ENCODE peak calls at places on chromosomes 7 and 10, in seven cellular contexts. One of them, this sample, is unnamed.

GRCh38 chr10:92146072-92146471 is 144.8 kb downstream of the CPEB3 start:
- DNase-seq in right lobe of liver: no peak
- DNase-seq in foreskin fibroblast: no peak
- DNase-seq in heart right ventricle: no peak
- DNase-seq in AG04450: no peak
- DNase-seq in upper lobe of right lung: no peak
- DNase-seq in HCT116: no peak
- DNase-seq in this sample: no peak

GRCh38 chr10:127757033-127757432 is 20.0 kb downstream of the FOXI2 start:
- DNase-seq in right lobe of liver: no peak
- DNase-seq in foreskin fibroblast: no peak
- DNase-seq in heart right ventricle: no peak
- DNase-seq in AG04450: no peak
- DNase-seq in upper lobe of right lung: no peak
- DNase-seq in HCT116: peak
- DNase-seq in this sample: no peak

GRCh38 chr7:137074386-137075030 is 206.1 kb downstream of the CHRM2 start:
- DNase-seq in right lobe of liver: no peak
- DNase-seq in foreskin fibroblast: peak
- DNase-seq in heart right ventricle: no peak
- DNase-seq in AG04450: peak
- DNase-seq in upper lobe of right lung: no peak
- DNase-seq in HCT116: no peak
- DNase-seq in this sample: no peak

GRCh38 chr10:78566216-78567135 is 502.3 kb upstream of the ZMIZ1 start:
- DNase-seq in right lobe of liver: no peak
- DNase-seq in foreskin fibroblast: no peak
- DNase-seq in heart right ventricle: no peak
- DNase-seq in AG04450: no peak
- DNase-seq in upper lobe of right lung: no peak
- DNase-seq in HCT116: no peak
- DNase-seq in this sample: no peak

GRCh38 chr10:118568327-118568848 is 27.1 kb downstream of the PRLHR start:
- DNase-seq in right lobe of liver: no peak
- DNase-seq in foreskin fibroblast: peak
- DNase-seq in heart right ventricle: peak
- DNase-seq in AG04450: peak
- DNase-seq in upper lobe of right lung: no peak
- DNase-seq in HCT116: peak
- DNase-seq in this sample: no peak

GRCh38 chr10:69123306-69123746 is 652 bp upstream of the VPS26A start:
- DNase-seq in right lobe of liver: no peak
- DNase-seq in foreskin fibroblast: peak
- DNase-seq in heart right ventricle: no peak
- DNase-seq in AG04450: peak
- DNase-seq in upper lobe of right lung: no peak
- DNase-seq in HCT116: peak
- DNase-seq in this sample: no peak

GRCh38 chr7:95213809-95214492 is 110.4 kb downstream of the PON1 start:
- DNase-seq in right lobe of liver: no peak
- DNase-seq in foreskin fibroblast: peak
- DNase-seq in heart right ventricle: peak
- DNase-seq in AG04450: no peak
- DNase-seq in upper lobe of right lung: no peak
- DNase-seq in HCT116: no peak
- DNase-seq in this sample: no peak

GRCh38 chr7:127782550-127783266 is 130.7 kb downstream of the SND1 start:
- DNase-seq in right lobe of liver: no peak
- DNase-seq in foreskin fibroblast: peak
- DNase-seq in heart right ventricle: no peak
- DNase-seq in AG04450: no peak
- DNase-seq in upper lobe of right lung: no peak
- DNase-seq in HCT116: no peak
- DNase-seq in this sample: no peak

GRCh38 chr10:68301790-68302502 is 29.9 kb upstream of the HNRNPH3 start:
- DNase-seq in right lobe of liver: no peak
- DNase-seq in foreskin fibroblast: peak
- DNase-seq in heart right ventricle: no peak
- DNase-seq in AG04450: peak
- DNase-seq in upper lobe of right lung: no peak
- DNase-seq in HCT116: peak
- DNase-seq in this sample: no peak

GRCh38 chr7:75931676-75932075 is 16.7 kb downstream of the POR start:
- DNase-seq in right lobe of liver: no peak
- DNase-seq in foreskin fibroblast: no peak
- DNase-seq in heart right ventricle: no peak
- DNase-seq in AG04450: no peak
- DNase-seq in upper lobe of right lung: no peak
- DNase-seq in HCT116: no peak
- DNase-seq in this sample: no peak

GRCh38 chr10:74542077-74542476 is 284.3 kb upstream of the KAT6B start:
- DNase-seq in right lobe of liver: no peak
- DNase-seq in foreskin fibroblast: peak
- DNase-seq in heart right ventricle: no peak
- DNase-seq in AG04450: peak
- DNase-seq in upper lobe of right lung: no peak
- DNase-seq in HCT116: no peak
- DNase-seq in this sample: no peak

GRCh38 chr10:129509155-129509554 is 42.1 kb downstream of the MGMT start:
- DNase-seq in right lobe of liver: no peak
- DNase-seq in foreskin fibroblast: no peak
- DNase-seq in heart right ventricle: no peak
- DNase-seq in AG04450: no peak
- DNase-seq in upper lobe of right lung: no peak
- DNase-seq in HCT116: no peak
- DNase-seq in this sample: no peak

GRCh38 chr7:82677493-82677892 is 233.9 kb upstream of the CACNA2D1 start:
- DNase-seq in right lobe of liver: no peak
- DNase-seq in foreskin fibroblast: peak
- DNase-seq in heart right ventricle: no peak
- DNase-seq in AG04450: no peak
- DNase-seq in upper lobe of right lung: no peak
- DNase-seq in HCT116: no peak
- DNase-seq in this sample: no peak

GRCh38 chr10:106525871-106526270 is 638.6 kb downstream of the SORCS1 start:
- DNase-seq in right lobe of liver: no peak
- DNase-seq in foreskin fibroblast: no peak
- DNase-seq in heart right ventricle: no peak
- DNase-seq in AG04450: no peak
- DNase-seq in upper lobe of right lung: no peak
- DNase-seq in HCT116: no peak
- DNase-seq in this sample: no peak

GRCh38 chr10:50990568-50991495 is 83.5 kb upstream of the PRKG1 start:
- DNase-seq in right lobe of liver: no peak
- DNase-seq in foreskin fibroblast: peak
- DNase-seq in heart right ventricle: peak
- DNase-seq in AG04450: peak
- DNase-seq in upper lobe of right lung: peak
- DNase-seq in HCT116: peak
- DNase-seq in this sample: no peak

GRCh38 chr10:89301721-89302445 is at the start of gene IFIT2:
- DNase-seq in right lobe of liver: no peak
- DNase-seq in foreskin fibroblast: peak
- DNase-seq in heart right ventricle: peak
- DNase-seq in AG04450: peak
- DNase-seq in upper lobe of right lung: no peak
- DNase-seq in HCT116: no peak
- DNase-seq in this sample: no peak

GRCh38 chr10:120076966-120077706 is 184.6 kb downstream of the SEC23IP start:
- DNase-seq in right lobe of liver: no peak
- DNase-seq in foreskin fibroblast: no peak
- DNase-seq in heart right ventricle: no peak
- DNase-seq in AG04450: no peak
- DNase-seq in upper lobe of right lung: no peak
- DNase-seq in HCT116: no peak
- DNase-seq in this sample: no peak

GRCh38 chr10:125911990-125912389 is 15.6 kb downstream of the FANK1 start:
- DNase-seq in right lobe of liver: no peak
- DNase-seq in foreskin fibroblast: no peak
- DNase-seq in heart right ventricle: no peak
- DNase-seq in AG04450: no peak
- DNase-seq in upper lobe of right lung: no peak
- DNase-seq in HCT116: no peak
- DNase-seq in this sample: no peak

GRCh38 chr7:130286881-130287280 is 6.1 kb upstream of the CPA4 start:
- DNase-seq in right lobe of liver: no peak
- DNase-seq in foreskin fibroblast: no peak
- DNase-seq in heart right ventricle: no peak
- DNase-seq in AG04450: no peak
- DNase-seq in upper lobe of right lung: no peak
- DNase-seq in HCT116: no peak
- DNase-seq in this sample: no peak

DNA sequence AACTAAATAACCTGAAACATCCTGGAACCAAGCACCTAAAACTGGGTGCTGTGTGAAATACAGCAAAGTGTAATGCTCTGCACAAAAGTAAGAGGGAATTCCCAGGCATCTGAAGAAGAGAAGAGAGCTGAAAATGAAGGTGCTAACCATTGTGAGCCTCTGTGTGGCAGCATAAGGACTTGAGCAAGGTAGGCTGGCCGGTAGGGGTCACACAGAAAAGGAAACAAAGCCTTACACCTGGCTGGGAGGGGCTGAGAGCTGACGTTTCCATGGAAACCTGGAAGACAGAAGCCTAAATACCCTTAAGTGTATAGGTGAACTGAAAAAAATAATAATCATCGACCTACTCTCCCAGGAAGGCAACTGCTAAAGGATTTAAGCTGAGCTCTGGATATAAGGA is 48.6 kb downstream of the CUL1 start:
- DNase-seq in right lobe of liver: no peak
- DNase-seq in foreskin fibroblast: no peak
- DNase-seq in heart right ventricle: no peak
- DNase-seq in AG04450: no peak
- DNase-seq in upper lobe of right lung: no peak
- DNase-seq in HCT116: no peak
- DNase-seq in this sample: no peak
- TF ChIP-seq CTCF in right lobe of liver: no peak
- TF ChIP-seq CTCF in foreskin fibroblast: no peak
- TF ChIP-seq CTCF in heart right ventricle: no peak
- TF ChIP-seq CTCF in AG04450: no peak
- TF ChIP-seq CTCF in upper lobe of right lung: no peak
- TF ChIP-seq CTCF in HCT116: no peak
- TF ChIP-seq CTCF in this sample: no peak

GRCh38 chr7:28362812-28363211 is 49.5 kb upstream of the CREB5 start:
- DNase-seq in right lobe of liver: no peak
- DNase-seq in foreskin fibroblast: no peak
- DNase-seq in heart right ventricle: no peak
- DNase-seq in AG04450: no peak
- DNase-seq in upper lobe of right lung: no peak
- DNase-seq in HCT116: no peak
- DNase-seq in this sample: no peak
- TF ChIP-seq CTCF in right lobe of liver: peak
- TF ChIP-seq CTCF in foreskin fibroblast: no peak
- TF ChIP-seq CTCF in heart right ventricle: no peak
- TF ChIP-seq CTCF in AG04450: peak
- TF ChIP-seq CTCF in upper lobe of right lung: peak
- TF ChIP-seq CTCF in HCT116: peak
- TF ChIP-seq CTCF in this sample: peak

GRCh38 chr10:48525113-48525512 is 79.8 kb downstream of the ARHGAP22 start:
- DNase-seq in right lobe of liver: no peak
- DNase-seq in foreskin fibroblast: no peak
- DNase-seq in heart right ventricle: no peak
- DNase-seq in AG04450: no peak
- DNase-seq in upper lobe of right lung: no peak
- DNase-seq in HCT116: no peak
- DNase-seq in this sample: no peak

GRCh38 chr10:48522011-48522765 is 82.7 kb downstream of the ARHGAP22 start:
- DNase-seq in right lobe of liver: no peak
- DNase-seq in foreskin fibroblast: no peak
- DNase-seq in heart right ventricle: no peak
- DNase-seq in AG04450: no peak
- DNase-seq in upper lobe of right lung: no peak
- DNase-seq in HCT116: no peak
- DNase-seq in this sample: no peak

GRCh38 chr10:48525956-48526355 is 78.9 kb downstream of the ARHGAP22 start:
- DNase-seq in right lobe of liver: no peak
- DNase-seq in foreskin fibroblast: no peak
- DNase-seq in heart right ventricle: no peak
- DNase-seq in AG04450: no peak
- DNase-seq in upper lobe of right lung: no peak
- DNase-seq in HCT116: no peak
- DNase-seq in this sample: no peak

GRCh38 chr10:48523212-48523819 is 81.6 kb downstream of the ARHGAP22 start:
- DNase-seq in right lobe of liver: peak
- DNase-seq in foreskin fibroblast: peak
- DNase-seq in heart right ventricle: peak
- DNase-seq in AG04450: peak
- DNase-seq in upper lobe of right lung: no peak
- DNase-seq in HCT116: peak
- DNase-seq in this sample: no peak

GRCh38 chr10:48523820-48524758 is 80.8 kb downstream of the ARHGAP22 start:
- DNase-seq in right lobe of liver: no peak
- DNase-seq in foreskin fibroblast: peak
- DNase-seq in heart right ventricle: no peak
- DNase-seq in AG04450: no peak
- DNase-seq in upper lobe of right lung: no peak
- DNase-seq in HCT116: no peak
- DNase-seq in this sample: no peak
- TF ChIP-seq CTCF in right lobe of liver: peak
- TF ChIP-seq CTCF in foreskin fibroblast: peak
- TF ChIP-seq CTCF in heart right ventricle: peak
- TF ChIP-seq CTCF in AG04450: peak
- TF ChIP-seq CTCF in upper lobe of right lung: peak
- TF ChIP-seq CTCF in HCT116: peak
- TF ChIP-seq CTCF in this sample: peak

DNA sequence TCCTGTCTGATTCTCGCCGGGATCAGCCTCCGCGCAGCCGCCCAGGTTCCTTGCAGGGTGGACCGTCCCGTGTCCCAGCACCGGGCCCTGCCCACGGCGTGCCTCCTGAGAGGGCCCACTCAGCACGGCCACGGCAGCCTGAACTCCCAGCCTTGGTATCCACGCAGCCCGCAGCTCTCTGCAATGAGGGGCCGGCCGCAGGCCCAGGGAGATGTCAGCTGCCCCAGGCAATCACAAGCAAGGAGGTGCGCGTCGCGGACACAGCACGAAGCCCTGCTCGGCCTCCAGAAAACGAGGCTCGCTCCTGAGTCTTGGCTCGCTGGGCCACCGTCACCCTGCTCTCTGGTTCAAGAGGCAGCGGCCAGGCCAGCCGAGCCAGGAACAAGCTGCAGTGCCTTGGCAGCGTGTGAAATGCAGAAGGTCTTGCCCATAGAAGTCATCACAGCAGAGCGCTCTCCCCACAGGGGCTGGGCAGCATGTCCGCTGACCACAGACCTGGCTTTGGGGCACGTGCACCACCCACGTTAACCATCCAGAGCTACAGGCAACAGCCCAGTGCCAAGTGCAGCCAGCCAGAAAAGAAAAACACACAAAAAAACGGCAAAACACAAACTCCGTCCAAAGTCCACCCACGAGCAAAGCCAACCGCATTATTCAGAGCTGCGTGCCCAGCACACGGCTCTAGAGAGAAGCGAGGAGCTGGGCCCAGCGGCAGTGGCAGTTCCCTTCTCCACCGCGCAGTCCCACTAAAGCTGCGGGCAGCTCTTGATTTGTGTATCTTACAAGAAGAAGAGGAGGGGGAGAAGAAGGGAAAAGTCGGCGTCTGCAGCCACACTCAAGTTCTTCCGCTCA is 13.9 kb downstream of the GPER1 start:
- DNase-seq in right lobe of liver: peak
- DNase-seq in foreskin fibroblast: no peak
- DNase-seq in heart right ventricle: no peak
- DNase-seq in AG04450: no peak
- DNase-seq in upper lobe of right lung: no peak
- DNase-seq in HCT116: no peak
- DNase-seq in this sample: no peak
- TF ChIP-seq CTCF in right lobe of liver: no peak
- TF ChIP-seq CTCF in foreskin fibroblast: no peak
- TF ChIP-seq CTCF in heart right ventricle: no peak
- TF ChIP-seq CTCF in AG04450: no peak
- TF ChIP-seq CTCF in upper lobe of right lung: no peak
- TF ChIP-seq CTCF in HCT116: no peak
- TF ChIP-seq CTCF in this sample: no peak

GRCh38 chr7:155296788-155297516 is 726 bp upstream of the INSIG1 start:
- DNase-seq in right lobe of liver: peak
- DNase-seq in foreskin fibroblast: peak
- DNase-seq in heart right ventricle: peak
- DNase-seq in AG04450: peak
- DNase-seq in upper lobe of right lung: peak
- DNase-seq in HCT116: no peak
- DNase-seq in this sample: no peak
- TF ChIP-seq CTCF in right lobe of liver: peak
- TF ChIP-seq CTCF in foreskin fibroblast: peak
- TF ChIP-seq CTCF in heart right ventricle: peak
- TF ChIP-seq CTCF in AG04450: peak
- TF ChIP-seq CTCF in upper lobe of right lung: peak
- TF ChIP-seq CTCF in HCT116: no peak
- TF ChIP-seq CTCF in this sample: peak